ENCODE peak calls at places on chromosome 10, in four cellular contexts. One of them, this sample, is unnamed.

GRCh38 chr10:62885656-62886461 is 69.7 kb upstream of the EGR2 start:
- DNase-seq in A549: peak; percentile 15
- DNase-seq in lower leg skin: no peak
- DNase-seq in fibroblast of mammary gland: peak; percentile 80
- DNase-seq in this sample: peak; percentile 85

GRCh38 chr10:20839910-20840309 is 57.2 kb downstream of the NEBL start:
- DNase-seq in fibroblast of mammary gland: no peak
- DNase-seq in A549: no peak
- DNase-seq in lower leg skin: no peak
- DNase-seq in this sample: no peak

GRCh38 chr10:30527623-30528426 is 93.8 kb downstream of the MAP3K8 start:
- DNase-seq in fibroblast of mammary gland: no peak
- DNase-seq in lower leg skin: no peak
- DNase-seq in A549: no peak
- DNase-seq in this sample: no peak

GRCh38 chr10:63140077-63140476 is 6.9 kb downstream of the NRBF2 start:
- DNase-seq in lower leg skin: no peak
- DNase-seq in fibroblast of mammary gland: no peak
- DNase-seq in A549: no peak
- DNase-seq in this sample: no peak

GRCh38 chr10:60426425-60426824 is 36.8 kb upstream of the ANK3 start:
- DNase-seq in fibroblast of mammary gland: peak; percentile 96
- DNase-seq in A549: peak; percentile 35
- DNase-seq in lower leg skin: no peak
- DNase-seq in this sample: peak; percentile 88

GRCh38 chr10:52318136-52318810 is 4.2 kb downstream of the DKK1 start:
- DNase-seq in A549: no peak
- DNase-seq in fibroblast of mammary gland: peak; percentile 52
- DNase-seq in lower leg skin: no peak
- DNase-seq in this sample: peak; percentile 65

GRCh38 chr10:3825244-3825643 is 40.2 kb upstream of the KLF6 start:
- DNase-seq in A549: peak; percentile 81
- DNase-seq in fibroblast of mammary gland: peak; percentile 64
- DNase-seq in lower leg skin: no peak
- DNase-seq in this sample: peak; percentile 86

GRCh38 chr10:42553064-42553407 is 85.3 kb downstream of the ZNF33B start:
- DNase-seq in A549: no peak
- DNase-seq in lower leg skin: no peak
- DNase-seq in fibroblast of mammary gland: no peak
- DNase-seq in this sample: no peak

GRCh38 chr10:132644544-132645530 is 107.2 kb downstream of the INPP5A start:
- DNase-seq in A549: no peak
- DNase-seq in lower leg skin: peak; percentile 69
- DNase-seq in fibroblast of mammary gland: no peak
- DNase-seq in this sample: no peak

GRCh38 chr10:92240289-92241157 is 50.4 kb downstream of the CPEB3 start:
- DNase-seq in A549: peak; percentile 76
- DNase-seq in lower leg skin: peak; percentile 87
- DNase-seq in fibroblast of mammary gland: peak; percentile 64
- DNase-seq in this sample: peak; percentile 77

GRCh38 chr10:12690525-12691139 is 310.9 kb downstream of the CCDC3 start:
- DNase-seq in lower leg skin: no peak
- DNase-seq in A549: no peak
- DNase-seq in fibroblast of mammary gland: no peak
- DNase-seq in this sample: no peak

GRCh38 chr10:2650328-2650727 is 417.0 kb upstream of the PFKP start:
- DNase-seq in A549: no peak
- DNase-seq in fibroblast of mammary gland: no peak
- DNase-seq in lower leg skin: no peak
- DNase-seq in this sample: no peak

GRCh38 chr10:133006202-133006601 is 63.8 kb upstream of the CFAP46 start:
- DNase-seq in fibroblast of mammary gland: no peak
- DNase-seq in A549: no peak
- DNase-seq in lower leg skin: no peak
- DNase-seq in this sample: no peak

GRCh38 chr10:17954856-17955255 is 3.1 kb downstream of the SLC39A12 start:
- DNase-seq in fibroblast of mammary gland: peak; percentile 73
- DNase-seq in A549: no peak
- DNase-seq in lower leg skin: no peak
- DNase-seq in this sample: no peak

GRCh38 chr10:86715836-86716235 is 40.6 kb upstream of the BMPR1A start:
- DNase-seq in lower leg skin: no peak
- DNase-seq in A549: no peak
- DNase-seq in fibroblast of mammary gland: no peak
- DNase-seq in this sample: no peak

GRCh38 chr10:78980354-78980753 is 88.4 kb upstream of the ZMIZ1 start:
- DNase-seq in lower leg skin: no peak
- DNase-seq in fibroblast of mammary gland: no peak
- DNase-seq in A549: no peak
- DNase-seq in this sample: peak; percentile 64

GRCh38 chr10:4434536-4435071 is 391.4 kb upstream of the AKR1E2 start:
- DNase-seq in A549: no peak
- DNase-seq in fibroblast of mammary gland: no peak
- DNase-seq in lower leg skin: no peak
- DNase-seq in this sample: no peak

GRCh38 chr10:77500754-77501151 is 136.9 kb downstream of the KCNMA1 start:
- DNase-seq in A549: no peak
- DNase-seq in lower leg skin: no peak
- DNase-seq in fibroblast of mammary gland: peak; percentile 22
- DNase-seq in this sample: no peak

GRCh38 chr10:77501152-77501845 is 136.3 kb downstream of the KCNMA1 start:
- DNase-seq in A549: peak; percentile 72
- DNase-seq in fibroblast of mammary gland: peak; percentile 93
- DNase-seq in lower leg skin: no peak
- DNase-seq in this sample: peak; percentile 90

GRCh38 chr10:77504870-77505257 is 132.7 kb downstream of the KCNMA1 start:
- DNase-seq in lower leg skin: no peak
- DNase-seq in fibroblast of mammary gland: peak; percentile 51
- DNase-seq in A549: peak; percentile 49
- DNase-seq in this sample: no peak

GRCh38 chr10:77504196-77504869 is 133.3 kb downstream of the KCNMA1 start:
- DNase-seq in fibroblast of mammary gland: peak; percentile 65
- DNase-seq in lower leg skin: no peak
- DNase-seq in A549: no peak
- DNase-seq in this sample: peak; percentile 58

GRCh38 chr10:77501846-77502251 is 135.8 kb downstream of the KCNMA1 start:
- DNase-seq in A549: no peak
- DNase-seq in fibroblast of mammary gland: peak; percentile 65
- DNase-seq in lower leg skin: no peak
- DNase-seq in this sample: no peak
- TF ChIP-seq CTCF in A549: no peak
- TF ChIP-seq CTCF in fibroblast of mammary gland: no peak
- TF ChIP-seq CTCF in lower leg skin: no peak
- TF ChIP-seq CTCF in this sample: no peak

DNA sequence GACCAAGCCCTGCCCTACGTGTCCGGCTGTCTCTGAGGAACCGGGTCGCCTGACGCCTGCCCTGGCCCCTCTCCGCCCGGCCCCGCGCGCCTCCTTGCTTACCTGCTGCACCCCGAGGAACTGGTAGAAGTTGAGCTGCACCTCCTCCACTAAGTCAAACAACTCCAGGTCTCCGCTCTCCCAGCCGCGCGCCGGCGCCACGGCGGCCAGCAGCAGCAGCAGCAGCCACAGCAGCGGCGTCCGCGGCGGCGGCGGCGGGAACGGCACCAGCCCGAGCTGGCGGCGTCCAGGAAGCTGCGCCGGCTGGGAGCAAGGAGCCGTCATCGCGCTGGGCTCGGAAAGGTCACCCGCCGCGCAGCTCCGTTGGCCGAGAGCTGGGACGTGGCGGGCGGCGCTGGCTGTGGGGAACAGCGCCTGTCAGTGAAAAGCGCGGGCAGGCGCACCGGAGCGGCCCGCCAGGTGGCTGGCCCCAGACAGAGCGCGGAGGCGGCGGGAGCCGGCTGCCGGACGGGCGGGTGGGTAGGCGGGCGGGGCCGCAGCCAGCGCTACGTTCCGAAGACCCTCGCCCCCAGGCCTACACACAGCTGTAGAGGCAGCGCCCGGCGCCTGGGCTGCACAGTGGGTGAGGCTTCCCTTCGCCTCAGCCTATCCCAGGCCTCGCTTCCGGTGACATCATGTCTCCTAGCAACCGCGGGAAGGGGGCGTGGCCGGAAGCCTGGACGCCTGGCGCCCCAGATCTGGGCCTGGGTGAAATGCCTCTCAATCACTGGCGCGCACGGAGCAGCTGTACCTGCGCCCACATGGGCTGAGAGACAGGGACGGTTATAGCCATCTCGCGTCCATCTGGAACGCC is at the start of gene DNAJC1:
- DNase-seq in A549: peak; percentile 91
- DNase-seq in lower leg skin: peak; percentile 100
- DNase-seq in fibroblast of mammary gland: peak; percentile 89
- DNase-seq in this sample: peak; percentile 94
- TF ChIP-seq CTCF in A549: no peak
- TF ChIP-seq CTCF in lower leg skin: no peak
- TF ChIP-seq CTCF in fibroblast of mammary gland: no peak
- TF ChIP-seq CTCF in this sample: peak; percentile 1

GRCh38 chr10:44822993-44823392 is 88.1 kb upstream of the TMEM72 start:
- DNase-seq in lower leg skin: no peak
- DNase-seq in A549: no peak
- DNase-seq in fibroblast of mammary gland: no peak
- DNase-seq in this sample: no peak

GRCh38 chr10:44820094-44820493 is 91.0 kb upstream of the TMEM72 start:
- DNase-seq in A549: no peak
- DNase-seq in fibroblast of mammary gland: no peak
- DNase-seq in lower leg skin: no peak
- DNase-seq in this sample: no peak

GRCh38 chr10:44818721-44819127 is 92.4 kb upstream of the TMEM72 start:
- DNase-seq in fibroblast of mammary gland: no peak
- DNase-seq in lower leg skin: no peak
- DNase-seq in A549: no peak
- DNase-seq in this sample: no peak

GRCh38 chr10:44822349-44822748 is 88.8 kb upstream of the TMEM72 start:
- DNase-seq in fibroblast of mammary gland: no peak
- DNase-seq in lower leg skin: no peak
- DNase-seq in A549: no peak
- DNase-seq in this sample: no peak

DNA sequence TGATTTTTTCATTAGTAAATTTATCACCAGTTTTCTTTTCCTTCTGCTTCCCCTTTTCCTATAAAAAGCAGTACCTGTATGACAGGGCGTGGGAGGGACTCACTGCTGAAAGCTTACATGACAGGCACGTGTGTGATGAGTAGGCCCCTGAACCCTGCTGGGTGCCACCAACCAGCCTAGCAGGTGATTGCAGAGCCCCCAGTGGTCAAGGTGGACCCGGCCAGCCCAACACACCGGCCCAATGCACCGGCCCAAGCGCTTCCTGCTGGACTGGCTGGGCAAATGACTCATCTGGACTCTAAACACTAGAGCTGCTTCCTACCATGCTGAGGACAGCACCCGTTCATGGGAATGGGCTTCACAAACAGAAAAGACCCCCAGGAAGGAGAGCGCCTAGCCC is 89.8 kb upstream of the TMEM72 start:
- DNase-seq in A549: no peak
- DNase-seq in lower leg skin: no peak
- DNase-seq in fibroblast of mammary gland: no peak
- DNase-seq in this sample: no peak
- TF ChIP-seq CTCF in A549: no peak
- TF ChIP-seq CTCF in lower leg skin: no peak
- TF ChIP-seq CTCF in fibroblast of mammary gland: no peak
- TF ChIP-seq CTCF in this sample: no peak

DNA sequence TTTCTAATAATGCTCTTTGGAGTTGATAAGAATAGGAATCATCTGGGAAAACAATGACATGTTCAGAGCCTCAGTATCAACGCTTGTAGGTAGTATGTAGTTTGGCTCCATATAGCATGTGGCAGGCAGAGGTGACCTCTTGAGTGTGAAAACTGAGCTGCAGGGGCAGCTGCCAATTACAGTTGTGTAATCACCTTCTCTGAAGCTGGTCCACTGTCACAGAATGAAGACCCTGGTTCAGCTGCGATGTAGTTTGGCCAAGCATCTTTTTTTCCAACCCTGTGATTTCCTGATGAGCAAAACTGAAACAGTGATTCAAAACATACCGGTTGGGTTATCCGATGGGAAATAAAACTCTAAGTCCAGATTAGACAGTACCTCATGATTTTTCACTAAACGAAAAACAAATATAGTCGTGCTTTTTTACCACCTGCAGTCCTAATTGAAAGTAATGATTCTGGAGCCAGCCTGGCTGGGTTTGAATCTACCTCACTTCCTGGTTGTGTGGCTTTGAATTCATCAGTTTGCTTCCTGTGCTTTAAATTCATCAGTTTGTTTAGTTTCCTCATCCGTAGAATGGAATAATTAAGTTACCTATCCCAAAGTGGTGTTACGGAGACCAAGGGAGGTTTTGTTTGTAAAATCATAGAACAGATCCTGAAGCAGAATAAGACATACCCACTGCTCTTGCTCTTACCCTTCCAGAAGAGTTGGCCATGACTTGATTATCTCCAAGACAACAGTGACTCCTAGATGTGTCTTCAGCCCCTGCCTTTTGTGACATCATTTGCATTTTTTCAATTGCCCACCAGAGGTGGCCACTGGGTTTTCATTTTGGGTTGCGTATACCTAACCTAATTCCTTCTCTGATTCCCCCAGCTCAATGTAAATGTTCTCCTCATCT is 87.4 kb downstream of the CELF2 start:
- DNase-seq in fibroblast of mammary gland: no peak
- DNase-seq in lower leg skin: no peak
- DNase-seq in A549: no peak
- DNase-seq in this sample: no peak
- TF ChIP-seq CTCF in fibroblast of mammary gland: no peak
- TF ChIP-seq CTCF in lower leg skin: no peak
- TF ChIP-seq CTCF in A549: no peak
- TF ChIP-seq CTCF in this sample: no peak

GRCh38 chr10:99976886-99977391 is 32.8 kb downstream of the DNMBP start:
- DNase-seq in fibroblast of mammary gland: peak; percentile 99
- DNase-seq in lower leg skin: no peak
- DNase-seq in A549: peak; percentile 55
- DNase-seq in this sample: peak; percentile 84

GRCh38 chr10:99975942-99976809 is 33.6 kb downstream of the DNMBP start:
- DNase-seq in A549: no peak
- DNase-seq in fibroblast of mammary gland: peak; percentile 88
- DNase-seq in lower leg skin: no peak
- DNase-seq in this sample: peak; percentile 90

GRCh38 chr10:99977916-99978315 is 31.8 kb downstream of the DNMBP start:
- DNase-seq in fibroblast of mammary gland: no peak
- DNase-seq in A549: no peak
- DNase-seq in lower leg skin: no peak
- DNase-seq in this sample: no peak

GRCh38 chr10:99975106-99975829 is 34.5 kb downstream of the DNMBP start:
- DNase-seq in lower leg skin: no peak
- DNase-seq in A549: no peak
- DNase-seq in fibroblast of mammary gland: no peak
- DNase-seq in this sample: no peak

DNA sequence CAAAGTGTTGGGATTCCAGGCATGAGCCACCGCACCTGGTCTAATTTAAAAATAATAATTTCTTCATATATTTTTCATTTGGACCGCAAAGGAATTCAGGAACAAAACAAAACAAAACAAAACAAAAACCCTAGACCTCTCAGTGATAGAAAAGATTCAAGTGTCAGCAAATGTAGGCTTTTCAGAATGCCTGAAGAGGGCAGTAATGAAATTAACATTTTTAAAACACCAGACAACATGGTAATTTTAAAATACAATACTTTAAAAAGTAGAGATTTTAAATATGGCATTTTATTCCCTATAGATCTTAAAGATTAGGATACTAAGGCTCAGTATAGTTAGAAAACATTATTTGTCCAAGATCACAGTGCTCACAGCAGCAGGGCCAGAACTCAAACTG is 36.6 kb downstream of the DNMBP start:
- DNase-seq in lower leg skin: no peak
- DNase-seq in A549: no peak
- DNase-seq in fibroblast of mammary gland: no peak
- DNase-seq in this sample: peak; percentile 31
- TF ChIP-seq CTCF in lower leg skin: no peak
- TF ChIP-seq CTCF in A549: peak; percentile 51
- TF ChIP-seq CTCF in fibroblast of mammary gland: peak; percentile 36
- TF ChIP-seq CTCF in this sample: peak; percentile 43

This sample was measured in cardiac fibroblast.